ENCODE peak calls at places on chromosomes 3 and 15, in nine cellular contexts. One of them, this sample, is unnamed.

GRCh38 chr3:188053710-188054379 is 100.1 kb upstream of the LPP start:
- DNase-seq in cardiac muscle cell: no peak
- DNase-seq in lung: no peak
- DNase-seq in AG10803: no peak
- DNase-seq in BJ: no peak
- DNase-seq in transverse colon: no peak
- DNase-seq in A549: no peak
- DNase-seq in adrenal gland: no peak
- DNase-seq in neural crest cell: no peak
- DNase-seq in this sample: no peak

GRCh38 chr3:175598740-175599139 is 739.6 kb downstream of the NAALADL2 start:
- DNase-seq in transverse colon: no peak
- DNase-seq in BJ: no peak
- DNase-seq in neural crest cell: no peak
- DNase-seq in cardiac muscle cell: no peak
- DNase-seq in A549: no peak
- DNase-seq in adrenal gland: no peak
- DNase-seq in AG10803: no peak
- DNase-seq in lung: no peak
- DNase-seq in this sample: no peak

GRCh38 chr15:63735449-63735848 is 98.3 kb downstream of the HERC1 start:
- DNase-seq in adrenal gland: no peak
- DNase-seq in neural crest cell: no peak
- DNase-seq in cardiac muscle cell: no peak
- DNase-seq in AG10803: no peak
- DNase-seq in A549: no peak
- DNase-seq in lung: no peak
- DNase-seq in transverse colon: no peak
- DNase-seq in BJ: no peak
- DNase-seq in this sample: no peak

GRCh38 chr15:45157974-45158373 is 28.2 kb downstream of the DUOX1 start:
- DNase-seq in AG10803: peak
- DNase-seq in cardiac muscle cell: no peak
- DNase-seq in neural crest cell: no peak
- DNase-seq in BJ: peak
- DNase-seq in adrenal gland: no peak
- DNase-seq in lung: no peak
- DNase-seq in A549: no peak
- DNase-seq in transverse colon: no peak
- DNase-seq in this sample: no peak

GRCh38 chr3:78140866-78141658 is 1101.2 kb downstream of the ROBO2 start:
- DNase-seq in AG10803: peak
- DNase-seq in adrenal gland: no peak
- DNase-seq in lung: no peak
- DNase-seq in A549: no peak
- DNase-seq in neural crest cell: no peak
- DNase-seq in cardiac muscle cell: no peak
- DNase-seq in BJ: no peak
- DNase-seq in transverse colon: no peak
- DNase-seq in this sample: no peak

GRCh38 chr3:37492468-37492867 is 318.1 kb upstream of the LRRFIP2 start:
- DNase-seq in AG10803: no peak
- DNase-seq in transverse colon: no peak
- DNase-seq in neural crest cell: no peak
- DNase-seq in A549: no peak
- DNase-seq in BJ: no peak
- DNase-seq in adrenal gland: no peak
- DNase-seq in lung: no peak
- DNase-seq in cardiac muscle cell: no peak
- DNase-seq in this sample: no peak

GRCh38 chr3:27623085-27623753 is 98.9 kb downstream of the EOMES start:
- DNase-seq in A549: peak
- DNase-seq in lung: no peak
- DNase-seq in AG10803: no peak
- DNase-seq in transverse colon: no peak
- DNase-seq in BJ: no peak
- DNase-seq in neural crest cell: no peak
- DNase-seq in adrenal gland: no peak
- DNase-seq in cardiac muscle cell: no peak
- DNase-seq in this sample: no peak

GRCh38 chr3:8488877-8489865 is 12.5 kb upstream of the LMCD1 start:
- DNase-seq in AG10803: peak
- DNase-seq in A549: no peak
- DNase-seq in transverse colon: no peak
- DNase-seq in neural crest cell: no peak
- DNase-seq in cardiac muscle cell: no peak
- DNase-seq in lung: no peak
- DNase-seq in adrenal gland: no peak
- DNase-seq in BJ: no peak
- DNase-seq in this sample: no peak

GRCh38 chr3:69300296-69300695 is 85.6 kb downstream of the FRMD4B start:
- DNase-seq in A549: no peak
- DNase-seq in adrenal gland: no peak
- DNase-seq in transverse colon: no peak
- DNase-seq in BJ: no peak
- DNase-seq in cardiac muscle cell: peak
- DNase-seq in neural crest cell: no peak
- DNase-seq in AG10803: no peak
- DNase-seq in lung: no peak
- DNase-seq in this sample: no peak

GRCh38 chr15:66594344-66594743 is 28.5 kb upstream of the LCTL start:
- DNase-seq in neural crest cell: no peak
- DNase-seq in adrenal gland: no peak
- DNase-seq in AG10803: no peak
- DNase-seq in cardiac muscle cell: no peak
- DNase-seq in BJ: no peak
- DNase-seq in lung: no peak
- DNase-seq in transverse colon: no peak
- DNase-seq in A549: no peak
- DNase-seq in this sample: no peak

GRCh38 chr3:176916777-176917176 is 280.5 kb downstream of the TBL1XR1 start:
- DNase-seq in neural crest cell: no peak
- DNase-seq in A549: no peak
- DNase-seq in BJ: no peak
- DNase-seq in adrenal gland: no peak
- DNase-seq in AG10803: no peak
- DNase-seq in lung: peak
- DNase-seq in cardiac muscle cell: no peak
- DNase-seq in transverse colon: no peak
- DNase-seq in this sample: peak

GRCh38 chr3:114494498-114494897 is 200.7 kb downstream of the TIGIT start:
- DNase-seq in neural crest cell: no peak
- DNase-seq in cardiac muscle cell: no peak
- DNase-seq in transverse colon: no peak
- DNase-seq in BJ: no peak
- DNase-seq in A549: no peak
- DNase-seq in AG10803: no peak
- DNase-seq in lung: no peak
- DNase-seq in adrenal gland: no peak
- DNase-seq in this sample: no peak

GRCh38 chr3:65342084-65342683 is 654.4 kb upstream of the ADAMTS9 start:
- DNase-seq in lung: no peak
- DNase-seq in cardiac muscle cell: peak
- DNase-seq in AG10803: peak
- DNase-seq in neural crest cell: peak
- DNase-seq in transverse colon: peak
- DNase-seq in BJ: no peak
- DNase-seq in A549: peak
- DNase-seq in adrenal gland: peak
- DNase-seq in this sample: peak

GRCh38 chr3:65343736-65344135 is 655.9 kb upstream of the ADAMTS9 start:
- DNase-seq in BJ: no peak
- DNase-seq in cardiac muscle cell: no peak
- DNase-seq in adrenal gland: no peak
- DNase-seq in AG10803: no peak
- DNase-seq in neural crest cell: no peak
- DNase-seq in lung: no peak
- DNase-seq in A549: no peak
- DNase-seq in transverse colon: no peak
- DNase-seq in this sample: no peak

GRCh38 chr3:65344846-65345245 is 657.0 kb upstream of the ADAMTS9 start:
- DNase-seq in neural crest cell: no peak
- DNase-seq in A549: no peak
- DNase-seq in AG10803: no peak
- DNase-seq in transverse colon: no peak
- DNase-seq in cardiac muscle cell: no peak
- DNase-seq in BJ: no peak
- DNase-seq in lung: no peak
- DNase-seq in adrenal gland: no peak
- DNase-seq in this sample: no peak

GRCh38 chr3:65343031-65343430 is 655.2 kb upstream of the ADAMTS9 start:
- DNase-seq in adrenal gland: no peak
- DNase-seq in BJ: no peak
- DNase-seq in cardiac muscle cell: no peak
- DNase-seq in AG10803: no peak
- DNase-seq in transverse colon: no peak
- DNase-seq in neural crest cell: no peak
- DNase-seq in lung: no peak
- DNase-seq in A549: no peak
- DNase-seq in this sample: no peak

GRCh38 chr3:65344444-65344843 is 656.6 kb upstream of the ADAMTS9 start:
- DNase-seq in AG10803: no peak
- DNase-seq in transverse colon: no peak
- DNase-seq in A549: no peak
- DNase-seq in BJ: no peak
- DNase-seq in cardiac muscle cell: no peak
- DNase-seq in adrenal gland: no peak
- DNase-seq in lung: no peak
- DNase-seq in neural crest cell: no peak
- DNase-seq in this sample: no peak
- TF ChIP-seq CTCF in AG10803: no peak
- TF ChIP-seq CTCF in transverse colon: no peak
- TF ChIP-seq CTCF in A549: no peak
- TF ChIP-seq CTCF in BJ: no peak
- TF ChIP-seq CTCF in cardiac muscle cell: no peak
- TF ChIP-seq CTCF in adrenal gland: no peak
- TF ChIP-seq CTCF in lung: no peak
- TF ChIP-seq CTCF in neural crest cell: no peak
- TF ChIP-seq CTCF in this sample: no peak

GRCh38 chr3:63232764-63233396 is 45.2 kb upstream of the SYNPR start:
- DNase-seq in A549: no peak
- DNase-seq in lung: no peak
- DNase-seq in adrenal gland: no peak
- DNase-seq in BJ: no peak
- DNase-seq in AG10803: peak
- DNase-seq in neural crest cell: no peak
- DNase-seq in transverse colon: no peak
- DNase-seq in cardiac muscle cell: peak
- DNase-seq in this sample: no peak
- TF ChIP-seq CTCF in A549: peak
- TF ChIP-seq CTCF in lung: no peak
- TF ChIP-seq CTCF in adrenal gland: peak
- TF ChIP-seq CTCF in BJ: peak
- TF ChIP-seq CTCF in AG10803: peak
- TF ChIP-seq CTCF in neural crest cell: peak
- TF ChIP-seq CTCF in transverse colon: peak
- TF ChIP-seq CTCF in cardiac muscle cell: peak
- TF ChIP-seq CTCF in this sample: peak

GRCh38 chr3:70358978-70359580 is 46.6 kb upstream of the MDFIC2 start:
- DNase-seq in A549: peak
- DNase-seq in BJ: no peak
- DNase-seq in transverse colon: no peak
- DNase-seq in cardiac muscle cell: peak
- DNase-seq in lung: no peak
- DNase-seq in neural crest cell: peak
- DNase-seq in adrenal gland: no peak
- DNase-seq in AG10803: peak
- DNase-seq in this sample: peak
- TF ChIP-seq CTCF in A549: peak
- TF ChIP-seq CTCF in BJ: peak
- TF ChIP-seq CTCF in transverse colon: peak
- TF ChIP-seq CTCF in cardiac muscle cell: peak
- TF ChIP-seq CTCF in lung: peak
- TF ChIP-seq CTCF in neural crest cell: peak
- TF ChIP-seq CTCF in adrenal gland: peak
- TF ChIP-seq CTCF in AG10803: peak
- TF ChIP-seq CTCF in this sample: peak

GRCh38 chr15:30889231-30889630 is 14.5 kb upstream of the FAN1 start:
- DNase-seq in lung: no peak
- DNase-seq in neural crest cell: no peak
- DNase-seq in cardiac muscle cell: peak
- DNase-seq in adrenal gland: no peak
- DNase-seq in BJ: no peak
- DNase-seq in AG10803: no peak
- DNase-seq in A549: no peak
- DNase-seq in transverse colon: no peak
- DNase-seq in this sample: no peak
- TF ChIP-seq CTCF in lung: no peak
- TF ChIP-seq CTCF in neural crest cell: no peak
- TF ChIP-seq CTCF in cardiac muscle cell: no peak
- TF ChIP-seq CTCF in adrenal gland: no peak
- TF ChIP-seq CTCF in BJ: no peak
- TF ChIP-seq CTCF in AG10803: no peak
- TF ChIP-seq CTCF in A549: no peak
- TF ChIP-seq CTCF in transverse colon: no peak
- TF ChIP-seq CTCF in this sample: no peak

GRCh38 chr3:197559662-197560061 is 3.9 kb upstream of the BDH1 start:
- DNase-seq in adrenal gland: no peak
- DNase-seq in lung: no peak
- DNase-seq in transverse colon: peak
- DNase-seq in A549: no peak
- DNase-seq in BJ: no peak
- DNase-seq in cardiac muscle cell: no peak
- DNase-seq in neural crest cell: no peak
- DNase-seq in AG10803: no peak
- DNase-seq in this sample: no peak
- TF ChIP-seq CTCF in adrenal gland: no peak
- TF ChIP-seq CTCF in lung: no peak
- TF ChIP-seq CTCF in transverse colon: no peak
- TF ChIP-seq CTCF in A549: no peak
- TF ChIP-seq CTCF in BJ: no peak
- TF ChIP-seq CTCF in cardiac muscle cell: no peak
- TF ChIP-seq CTCF in neural crest cell: no peak
- TF ChIP-seq CTCF in AG10803: no peak
- TF ChIP-seq CTCF in this sample: no peak

DNA sequence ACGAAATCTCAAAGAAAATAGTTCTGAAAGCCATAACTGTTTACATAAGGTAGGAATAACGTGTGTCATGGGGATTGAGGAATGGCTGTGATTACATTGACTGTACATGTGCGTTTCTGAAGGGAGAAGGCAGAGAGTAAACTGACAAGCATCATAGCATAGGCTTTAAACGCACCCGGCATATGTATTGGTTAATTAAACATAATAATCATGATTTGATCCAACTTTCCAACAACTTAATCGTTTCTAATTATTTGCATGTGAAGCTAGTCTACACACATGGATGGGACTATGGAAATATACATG is 3.3 kb downstream of the TMEM108 start:
- DNase-seq in AG10803: no peak
- DNase-seq in BJ: no peak
- DNase-seq in A549: no peak
- DNase-seq in neural crest cell: no peak
- DNase-seq in lung: no peak
- DNase-seq in cardiac muscle cell: no peak
- DNase-seq in adrenal gland: no peak
- DNase-seq in transverse colon: no peak
- DNase-seq in this sample: no peak
- TF ChIP-seq CTCF in AG10803: no peak
- TF ChIP-seq CTCF in BJ: no peak
- TF ChIP-seq CTCF in A549: no peak
- TF ChIP-seq CTCF in neural crest cell: no peak
- TF ChIP-seq CTCF in lung: no peak
- TF ChIP-seq CTCF in cardiac muscle cell: no peak
- TF ChIP-seq CTCF in adrenal gland: no peak
- TF ChIP-seq CTCF in transverse colon: no peak
- TF ChIP-seq CTCF in this sample: no peak

GRCh38 chr3:71859128-71859519 is 74.2 kb upstream of the PROK2 start:
- DNase-seq in adrenal gland: peak
- DNase-seq in transverse colon: no peak
- DNase-seq in BJ: no peak
- DNase-seq in A549: peak
- DNase-seq in neural crest cell: no peak
- DNase-seq in lung: no peak
- DNase-seq in cardiac muscle cell: peak
- DNase-seq in AG10803: peak
- DNase-seq in this sample: peak
- TF ChIP-seq CTCF in adrenal gland: peak
- TF ChIP-seq CTCF in transverse colon: peak
- TF ChIP-seq CTCF in BJ: no peak
- TF ChIP-seq CTCF in A549: peak
- TF ChIP-seq CTCF in neural crest cell: peak
- TF ChIP-seq CTCF in lung: peak
- TF ChIP-seq CTCF in cardiac muscle cell: peak
- TF ChIP-seq CTCF in AG10803: peak
- TF ChIP-seq CTCF in this sample: no peak

This sample was measured in Calu3.